ENCODE peak calls at places on chromosomes 3 and 15, in four cellular contexts. Q is cardiac muscle cell, N is astrocyte, X is aorta. S is an unnamed sample.

GRCh38 chr3:34008191-34008590 is 209.8 kb downstream of the PDCD6IP start:
- DNase-seq in Q (peak), N (peak), X (no peak), S (no peak)

GRCh38 chr3:53182759-53183355 is 21.8 kb downstream of the PRKCD start:
- DNase-seq in Q (no peak), N (no peak), X (no peak), S (no peak)

GRCh38 chr15:76840830-76841460 is 64.2 kb downstream of the SCAPER start:
- DNase-seq in Q (peak), N (peak), X (no peak), S (no peak)

GRCh38 chr3:182117131-182117530 is 405.4 kb downstream of the SOX2 start:
- DNase-seq in Q (no peak), N (no peak), X (no peak), S (no peak)

GRCh38 chr3:134446800-134447199 is 39.0 kb downstream of the ANAPC13 start:
- DNase-seq in Q (peak), N (peak), X (no peak), S (no peak)

GRCh38 chr3:190424478-190425439 is 24.9 kb downstream of the TMEM207 start:
- DNase-seq in Q (peak), N (peak), X (peak), S (no peak)

GRCh38 chr15:84834969-84835368 is 17.8 kb downstream of the ALPK3 start:
- DNase-seq in Q (no peak), N (no peak), X (no peak), S (no peak)

GRCh38 chr3:136988651-136989050 is 30.9 kb downstream of the IL20RB start:
- DNase-seq in Q (no peak), N (no peak), X (no peak), S (no peak)

GRCh38 chr15:62927196-62927595 is 115.4 kb upstream of the TPM1 start:
- DNase-seq in Q (no peak), N (no peak), X (no peak), S (no peak)

GRCh38 chr15:70923311-70924080 is 30.9 kb downstream of the LRRC49 start:
- DNase-seq in Q (peak), N (no peak), X (no peak), S (no peak)

GRCh38 chr3:185760550-185760949 is 64.3 kb downstream of the IGF2BP2 start:
- DNase-seq in Q (no peak), N (no peak), X (no peak), S (no peak)

GRCh38 chr3:168864107-168865021 is 768.6 kb upstream of the GOLIM4 start:
- DNase-seq in Q (no peak), N (no peak), X (no peak), S (no peak)

GRCh38 chr3:45178131-45179023 is 32.2 kb upstream of the CDCP1 start:
- DNase-seq in Q (peak), N (peak), X (no peak), S (no peak)

GRCh38 chr3:23111286-23111685 is 91.8 kb upstream of the UBE2E2 start:
- DNase-seq in Q (no peak), N (no peak), X (no peak), S (no peak)

GRCh38 chr3:19888428-19889152 is 45.4 kb downstream of the EFHB start:
- DNase-seq in Q (peak), N (no peak), X (no peak), S (no peak)

GRCh38 chr3:158185711-158186110 is 75.8 kb downstream of the RSRC1 start:
- DNase-seq in Q (no peak), N (no peak), X (no peak), S (no peak)

DNA sequence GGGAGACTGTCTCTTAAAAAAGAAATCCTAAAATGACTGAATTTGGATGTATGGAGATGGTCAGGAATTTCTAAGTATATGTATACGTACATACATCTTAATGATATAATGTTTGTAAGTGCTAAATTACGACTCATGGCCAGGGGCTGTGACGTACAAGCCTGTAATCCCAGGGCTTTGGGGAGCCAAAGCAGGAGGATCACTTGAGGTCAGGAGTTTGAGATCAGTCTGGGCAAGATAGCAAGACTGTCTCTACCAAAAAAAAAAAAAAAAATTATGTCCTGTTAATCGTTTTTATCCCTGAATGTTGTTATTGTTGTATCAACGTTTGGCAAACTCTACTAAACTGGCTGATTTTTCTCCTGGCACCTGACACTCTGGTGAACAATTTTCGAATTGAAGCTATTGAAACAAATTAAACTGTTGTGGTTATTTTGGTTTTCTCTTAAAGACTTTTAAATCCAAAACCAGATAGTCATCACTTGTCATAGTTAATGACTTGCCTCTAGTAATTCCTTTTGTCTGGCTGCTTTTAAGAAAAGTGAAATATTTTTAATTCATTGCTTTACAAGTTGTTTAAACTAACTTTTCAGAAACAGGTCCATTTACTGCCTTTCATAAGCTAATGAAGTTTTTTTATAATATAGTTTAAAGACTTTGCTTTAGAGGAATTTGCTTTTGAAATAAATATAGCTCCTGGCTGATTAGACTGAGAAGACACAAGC is 7.0 kb downstream of the MORF4L1 start:
- DNase-seq in Q (peak), N (peak), X (no peak), S (no peak)
- H3K27ac ChIP-seq in Q (peak), N (peak), X (no peak), S (peak)

GRCh38 chr3:58204713-58205112 is 6.1 kb downstream of the DNASE1L3 start:
- DNase-seq in Q (no peak), N (no peak), X (no peak), S (no peak)

GRCh38 chr3:58203541-58203940 is 7.2 kb downstream of the DNASE1L3 start:
- DNase-seq in Q (no peak), N (no peak), X (no peak), S (no peak)

GRCh38 chr3:58206406-58207011 is 4.3 kb downstream of the DNASE1L3 start:
- DNase-seq in Q (peak), N (peak), X (no peak), S (no peak)

GRCh38 chr3:58207954-58208353 is 2.8 kb downstream of the DNASE1L3 start:
- DNase-seq in Q (no peak), N (no peak), X (no peak), S (no peak)

DNA sequence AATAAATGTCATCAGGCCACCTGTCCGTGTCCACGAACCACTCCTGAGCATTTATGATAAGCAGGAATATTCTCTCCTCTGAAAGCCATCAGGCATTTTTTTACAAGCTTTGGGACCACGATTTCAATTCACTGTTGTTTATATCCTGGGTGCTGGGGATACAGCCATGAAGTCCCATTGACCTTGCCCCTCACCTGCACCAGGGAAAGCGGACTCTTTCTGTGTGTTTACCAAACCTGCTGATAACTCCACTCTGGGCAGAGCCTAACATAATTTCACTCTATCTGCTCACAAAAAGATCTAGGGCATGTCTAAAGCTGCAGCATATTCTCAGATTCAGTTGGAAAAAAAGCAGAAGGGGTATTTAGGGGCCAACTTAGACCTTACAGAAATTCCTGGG is 4.8 kb downstream of the DNASE1L3 start:
- DNase-seq in Q (no peak), N (no peak), X (no peak), S (no peak)
- H3K27ac ChIP-seq in Q (no peak), N (no peak), X (no peak), S (no peak)

GRCh38 chr15:74725845-74726773 is 781 bp upstream of the CYP1A1 start:
- DNase-seq in Q (peak), N (no peak), X (peak), S (peak)
- H3K27ac ChIP-seq in Q (no peak), N (no peak), X (no peak), S (no peak)

GRCh38 chr3:71130516-71131384 is 452.8 kb downstream of the FOXP1 start:
- DNase-seq in Q (peak), N (peak), X (peak), S (peak)
- H3K27ac ChIP-seq in Q (peak), N (peak), X (peak), S (peak)

DNA sequence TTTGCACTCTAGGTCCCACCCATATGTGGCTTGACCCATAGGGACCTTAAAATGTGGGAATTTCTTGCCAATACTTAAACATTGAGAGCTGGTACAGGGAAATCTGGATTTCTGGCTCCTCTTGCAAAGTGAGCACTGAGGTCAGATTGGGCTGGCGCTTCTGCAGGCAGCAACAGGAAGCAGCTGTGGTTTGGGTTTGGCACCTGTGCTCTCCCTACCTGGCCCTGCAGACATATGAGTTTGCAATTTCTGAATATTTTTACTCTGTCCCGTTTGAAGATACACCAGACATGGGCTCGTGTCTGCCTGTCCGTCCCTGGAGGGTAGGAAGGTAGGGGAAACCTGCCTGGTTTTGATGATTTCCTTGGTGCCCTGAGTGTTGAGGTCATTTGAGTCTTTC is 74.8 kb upstream of the SEC13 start:
- DNase-seq in Q (no peak), N (no peak), X (no peak), S (no peak)
- H3K27ac ChIP-seq in Q (no peak), N (no peak), X (no peak), S (no peak)

GRCh38 chr3:188946837-188947236 is 224.9 kb upstream of the TPRG1 start:
- DNase-seq in Q (peak), N (peak), X (peak), S (no peak)

GRCh38 chr3:188946351-188946750 is 225.4 kb upstream of the TPRG1 start:
- DNase-seq in Q (no peak), N (no peak), X (no peak), S (no peak)

GRCh38 chr3:188943591-188943990 is 228.2 kb upstream of the TPRG1 start:
- DNase-seq in Q (no peak), N (no peak), X (no peak), S (no peak)

GRCh38 chr3:188941103-188941502 is 230.7 kb upstream of the TPRG1 start:
- DNase-seq in Q (no peak), N (no peak), X (peak), S (no peak)

DNA sequence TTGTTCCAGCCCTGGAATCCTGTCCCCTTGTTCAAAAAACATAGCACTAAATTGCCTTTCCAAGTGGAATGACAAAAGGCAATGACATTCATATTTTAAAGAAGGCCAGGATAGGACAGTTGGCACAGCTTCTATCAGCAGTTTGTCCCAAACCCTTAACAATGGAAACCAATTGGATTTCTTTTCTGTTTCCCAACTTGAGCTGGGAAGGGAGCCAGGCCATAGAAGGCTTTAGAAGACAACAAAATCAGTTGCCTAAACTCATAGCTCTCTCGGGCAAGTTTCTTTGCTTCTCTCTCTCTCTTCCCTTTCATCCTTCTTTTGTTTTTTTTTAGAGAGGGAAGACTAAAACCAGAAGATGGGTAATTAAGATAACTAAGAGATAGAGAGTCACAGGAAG is 227.7 kb upstream of the TPRG1 start:
- DNase-seq in Q (peak), N (no peak), X (no peak), S (no peak)
- H3K27ac ChIP-seq in Q (no peak), N (no peak), X (peak), S (peak)

GRCh38 chr15:65532738-65533051 is 2.4 kb downstream of the HACD3 start:
- DNase-seq in Q (peak), N (peak), X (no peak), S (no peak)

GRCh38 chr15:65528461-65529060 is 1.7 kb upstream of the HACD3 start:
- DNase-seq in Q (no peak), N (no peak), X (no peak), S (no peak)

GRCh38 chr15:65533057-65533752 is 2.9 kb downstream of the HACD3 start:
- DNase-seq in Q (no peak), N (no peak), X (no peak), S (no peak)

GRCh38 chr15:65530318-65531111 is at the start of gene HACD3:
- DNase-seq in Q (peak), N (peak), X (peak), S (peak)

GRCh38 chr15:65529754-65530317 is 427 bp upstream of the HACD3 start:
- DNase-seq in Q (no peak), N (no peak), X (no peak), S (no peak)
- H3K27ac ChIP-seq in Q (peak), N (no peak), X (no peak), S (peak)

GRCh38 chr15:91912336-91912735 is 58.8 kb downstream of the SLCO3A1 start:
- DNase-seq in Q (no peak), N (no peak), X (no peak), S (no peak)

GRCh38 chr15:91909111-91909510 is 55.6 kb downstream of the SLCO3A1 start:
- DNase-seq in Q (no peak), N (no peak), X (no peak), S (no peak)

GRCh38 chr15:91908401-91908800 is 54.9 kb downstream of the SLCO3A1 start:
- DNase-seq in Q (peak), N (peak), X (no peak), S (no peak)

GRCh38 chr15:91909574-91909973 is 56.1 kb downstream of the SLCO3A1 start:
- DNase-seq in Q (no peak), N (no peak), X (no peak), S (no peak)

DNA sequence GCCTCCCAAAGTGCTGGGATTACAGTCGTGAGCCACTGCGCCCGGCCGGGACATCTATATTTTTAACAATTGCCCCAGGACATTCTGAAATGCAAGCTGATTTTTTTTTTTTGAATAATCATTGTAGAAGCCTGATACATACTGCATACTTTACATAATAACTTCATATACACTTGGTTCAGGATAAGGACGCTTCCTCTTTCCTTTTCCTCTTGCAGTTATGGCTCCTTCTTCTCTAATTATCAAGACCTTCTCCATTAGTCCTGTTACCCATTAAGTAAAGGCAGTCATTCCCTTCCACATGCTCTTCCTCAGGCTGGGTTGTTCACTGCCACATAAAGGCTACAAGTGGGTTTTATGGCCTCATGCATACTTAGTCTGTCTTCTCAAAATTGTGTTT is 58.4 kb downstream of the SLCO3A1 start:
- DNase-seq in Q (no peak), N (no peak), X (no peak), S (no peak)
- H3K27ac ChIP-seq in Q (no peak), N (no peak), X (no peak), S (no peak)

GRCh38 chr3:129026728-129027543 is 25.8 kb downstream of the EFCC1 start:
- DNase-seq in Q (peak), N (peak), X (peak), S (peak)
- H3K27ac ChIP-seq in Q (no peak), N (no peak), X (no peak), S (peak)

S was measured in tibial artery.